ENCODE peak calls at places on chromosomes 7 and 10, in eight cellular contexts. M is colonic mucosa; P is heart right ventricle; U is CD4-positive, alpha-beta T cell; X is HCT116; H is neural progenitor cell; L is Panc1; N is adrenal gland. K is an unnamed sample.
A peak's percentile ranks its signal among the peaks of the same experiment; 100 is the strongest.

GRCh38 chr7:143073556-143073955 is 21.4 kb downstream of the OR6V1 start:
- DNase-seq in P (no peak), N (no peak), M (no peak), U (no peak), H (no peak), L (no peak), X (no peak), K (no peak)

GRCh38 chr7:43868181-43868580 is 1.1 kb downstream of the MRPS24 start:
- DNase-seq in P (no peak), N (no peak), L (no peak), U (no peak), X (no peak), M (peak; percentile 40), H (no peak), K (no peak)

GRCh38 chr7:7304705-7305475 is 122.5 kb downstream of the C1GALT1 start:
- DNase-seq in U (no peak), N (no peak), M (no peak), H (no peak), X (no peak), L (no peak), P (no peak), K (no peak)

GRCh38 chr10:48332166-48332870 is 25.8 kb downstream of the MAPK8 start:
- DNase-seq in M (no peak), P (no peak), L (no peak), X (no peak), U (no peak), H (no peak), N (no peak), K (no peak)

GRCh38 chr10:43905502-43906236 is 257.0 kb upstream of the ZNF32 start:
- DNase-seq in L (no peak), P (peak; percentile 65), M (no peak), U (no peak), N (no peak), H (no peak), X (no peak), K (no peak)

GRCh38 chr7:20598479-20599419 is 16.7 kb upstream of the ABCB5 start:
- DNase-seq in L (peak; percentile 67), M (no peak), X (peak; percentile 48), U (no peak), H (peak; percentile 68), N (no peak), P (no peak), K (no peak)

GRCh38 chr7:141654551-141654950 is 47.4 kb downstream of the DENND11 start:
- DNase-seq in U (peak; percentile 60), X (peak; percentile 41), P (peak; percentile 73), M (peak; percentile 71), H (peak; percentile 88), L (peak; percentile 59), N (peak; percentile 77), K (no peak)

GRCh38 chr7:919924-920341 is 34.5 kb downstream of the ADAP1 start:
- DNase-seq in N (peak; percentile 5), U (no peak), P (no peak), M (peak; percentile 80), H (no peak), L (no peak), X (no peak), K (no peak)

GRCh38 chr7:15720849-15721471 is 34.5 kb upstream of the MEOX2 start:
- DNase-seq in M (peak; percentile 43), P (peak; percentile 52), N (no peak), L (peak; percentile 2), H (peak; percentile 25), X (peak; percentile 41), U (no peak), K (peak; percentile 5)

GRCh38 chr10:49080071-49080470 is 35.3 kb downstream of the VSTM4 start:
- DNase-seq in L (no peak), X (no peak), U (no peak), M (no peak), P (no peak), N (peak; percentile 51), H (no peak), K (no peak)

GRCh38 chr10:11756766-11757315 is 14.7 kb downstream of the ECHDC3 start:
- DNase-seq in X (no peak), N (no peak), U (no peak), H (no peak), L (no peak), M (no peak), P (no peak), K (no peak)

GRCh38 chr10:116753759-116754158 is 11.4 kb upstream of the HSPA12A start:
- DNase-seq in N (peak; percentile 68), P (no peak), H (no peak), L (no peak), U (no peak), X (no peak), M (no peak), K (no peak)

GRCh38 chr7:121107923-121108498 is 119.5 kb downstream of the CPED1 start:
- DNase-seq in M (no peak), U (no peak), X (peak; percentile 52), N (no peak), L (peak; percentile 55), H (peak; percentile 74), P (no peak), K (no peak)

GRCh38 chr10:62390497-62391176 is 16.5 kb downstream of the ZNF365 start:
- DNase-seq in L (no peak), X (no peak), P (no peak), U (no peak), N (no peak), H (no peak), M (no peak), K (no peak)

GRCh38 chr10:85927952-85928677 is 438.5 kb downstream of the GRID1 start:
- DNase-seq in U (no peak), L (no peak), P (peak; percentile 16), M (peak; percentile 38), H (no peak), X (no peak), N (no peak), K (no peak)

GRCh38 chr10:88070080-88070880 is 206.9 kb downstream of the PTEN start:
- DNase-seq in L (no peak), H (no peak), U (no peak), P (no peak), N (no peak), M (no peak), X (no peak), K (no peak)

DNA sequence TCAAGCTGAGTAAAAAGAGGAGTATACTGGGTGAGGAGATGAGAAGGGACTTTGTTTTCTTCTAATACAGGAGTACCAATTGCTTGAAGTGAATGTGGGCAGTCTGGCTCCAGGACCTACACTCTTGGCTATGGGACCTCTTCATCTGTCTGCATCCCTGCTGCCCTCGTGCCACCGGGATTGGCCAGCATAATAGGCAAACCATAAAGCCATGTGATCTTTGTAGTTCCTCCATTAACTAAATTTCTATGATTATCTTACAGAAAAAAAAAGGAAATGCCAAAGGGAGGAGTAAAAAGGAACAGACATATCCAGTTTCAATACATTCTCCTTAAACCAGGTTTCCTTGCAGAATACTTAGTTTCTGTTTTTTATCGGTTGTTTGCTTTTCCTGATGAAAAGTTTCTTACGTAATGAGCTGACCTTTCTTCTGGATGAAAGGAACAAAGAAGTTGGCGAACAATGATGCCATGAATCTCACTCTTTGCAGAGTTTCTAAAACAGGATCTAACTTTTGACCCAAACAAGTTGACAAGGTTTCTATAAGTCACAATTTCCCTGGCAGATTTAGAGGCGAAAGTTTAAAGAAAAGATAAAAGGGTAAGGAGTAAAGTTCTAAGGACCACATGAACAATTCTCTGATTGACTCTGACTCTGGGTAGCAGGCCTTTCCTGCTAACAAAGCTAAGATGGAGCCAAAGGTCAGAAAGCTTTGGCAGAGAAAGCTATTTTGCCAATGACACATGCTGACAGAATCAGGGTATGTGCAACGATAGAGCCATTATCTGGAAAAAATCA is 54.1 kb downstream of the LAMB1 start:
- DNase-seq in U (no peak), M (no peak), P (no peak), H (no peak), N (peak; percentile 83), X (peak; percentile 54), L (peak; percentile 88), K (no peak)
- H3K27ac ChIP-seq in U (no peak overlapping the region), M (no peak overlapping the region), P (peak overlapping the region; percentile 11), H (peak overlapping the region; percentile 67), N (peak overlapping the region; percentile 87), X (peak overlapping the region; percentile 51), L (peak overlapping the region; percentile 94), K (no peak overlapping the region)

DNA sequence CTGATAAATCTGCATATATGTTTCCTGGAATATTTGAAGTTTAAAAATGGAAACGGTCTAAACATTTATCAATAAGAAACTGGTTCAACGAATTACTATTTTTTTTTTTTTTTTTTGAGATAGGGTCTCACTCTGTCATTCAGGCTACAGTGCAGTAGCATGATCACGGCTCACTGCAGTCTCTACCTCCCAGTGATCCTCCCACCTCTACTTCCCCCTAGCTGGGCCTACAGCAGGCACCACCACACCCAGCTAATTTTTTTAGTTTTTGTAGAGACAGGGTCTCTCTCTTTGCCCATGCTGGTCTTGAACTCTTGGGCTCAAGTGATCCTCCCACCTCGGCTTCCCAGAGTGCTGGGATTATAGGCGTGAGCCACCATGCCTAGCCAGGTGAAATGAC is 68.3 kb downstream of the UBE2H start:
- DNase-seq in L (no peak), N (no peak), M (no peak), P (no peak), U (no peak), X (no peak), H (no peak), K (no peak)
- H3K27ac ChIP-seq in L (no peak overlapping the region), N (no peak overlapping the region), M (no peak overlapping the region), P (no peak overlapping the region), U (no peak overlapping the region), X (peak overlapping the region; percentile 7), H (no peak overlapping the region), K (no peak overlapping the region)

GRCh38 chr7:17307969-17308648 is 9.7 kb downstream of the AHR start:
- DNase-seq in U (no peak), P (no peak), N (no peak), M (no peak), L (no peak), X (no peak), H (no peak), K (no peak)

GRCh38 chr7:17305387-17306171 is 7.1 kb downstream of the AHR start:
- DNase-seq in M (no peak), P (no peak), X (no peak), H (no peak), N (no peak), L (no peak), U (no peak), K (no peak)

GRCh38 chr7:17307558-17307957 is 9.1 kb downstream of the AHR start:
- DNase-seq in U (no peak), H (no peak), M (no peak), N (no peak), L (no peak), P (no peak), X (no peak), K (no peak)

GRCh38 chr7:17304926-17305325 is 6.5 kb downstream of the AHR start:
- DNase-seq in U (no peak), N (peak; percentile 32), L (peak; percentile 91), M (no peak), X (peak; percentile 88), H (no peak), P (no peak), K (no peak)

DNA sequence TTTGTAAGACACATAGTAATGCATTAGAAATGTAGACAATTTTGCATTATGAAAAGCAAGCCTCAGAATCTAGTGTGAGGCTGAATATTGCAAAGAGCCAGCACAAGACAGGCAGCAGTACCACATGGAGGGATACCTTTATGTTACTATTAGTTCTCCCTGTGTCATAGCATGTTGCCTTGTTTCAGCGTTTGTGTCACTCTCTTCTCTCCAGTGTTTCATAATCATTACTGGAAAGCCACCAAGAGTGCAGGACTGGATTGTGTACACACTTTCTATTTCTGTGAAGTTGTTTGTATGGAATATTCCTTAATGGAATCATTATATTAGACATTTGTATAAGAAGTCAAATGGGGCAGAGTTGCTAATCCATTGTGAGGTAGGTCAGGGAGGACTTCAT is 8.6 kb downstream of the AHR start:
- DNase-seq in H (no peak), U (no peak), N (peak; percentile 25), P (peak; percentile 29), X (no peak), M (no peak), L (no peak), K (no peak)
- H3K27ac ChIP-seq in H (no peak overlapping the region), U (no peak overlapping the region), N (peak overlapping the region; percentile 24), P (peak overlapping the region; percentile 63), X (no peak overlapping the region), M (peak overlapping the region; percentile 51), L (peak overlapping the region; percentile 68), K (no peak overlapping the region)

GRCh38 chr7:135878284-135878683 is 98.9 kb downstream of the MTPN start:
- DNase-seq in N (no peak), U (no peak), H (no peak), L (no peak), P (no peak), M (no peak), X (no peak), K (no peak)
- H3K27ac ChIP-seq in N (no peak overlapping the region), U (no peak overlapping the region), H (no peak overlapping the region), L (no peak overlapping the region), P (no peak overlapping the region), M (no peak overlapping the region), X (no peak overlapping the region), K (no peak overlapping the region)

K was measured in substantia nigra.